ENCODE peak calls at places on chromosomes 13 and 19, in four cellular contexts. R is bronchial epithelial cell, B is A549, Y is HCT116. M is an unnamed sample.

GRCh38 chr13:48600374-48601364 is 53.1 kb upstream of the CYSLTR2 start:
- DNase-seq in R (no peak), B (no peak), Y (no peak), M (no peak)

GRCh38 chr19:53771133-53771532 is 53.0 kb downstream of the NLRP12 start:
- DNase-seq in R (peak), B (no peak), Y (no peak), M (no peak)

GRCh38 chr19:17398902-17399527 is 5.0 kb upstream of the CCDC194 start:
- DNase-seq in R (no peak), B (no peak), Y (no peak), M (no peak)

GRCh38 chr13:101955764-101956163 is 446.1 kb downstream of the FGF14 start:
- DNase-seq in R (no peak), B (no peak), Y (no peak), M (no peak)

GRCh38 chr19:15285896-15286591 is 46.3 kb downstream of the BRD4 start:
- DNase-seq in R (no peak), B (no peak), Y (no peak), M (no peak)

GRCh38 chr13:48559638-48560320 is 26.9 kb upstream of the RCBTB2 start:
- DNase-seq in R (peak), B (no peak), Y (no peak), M (no peak)

GRCh38 chr19:33734913-33735312 is 61.8 kb upstream of the KCTD15 start:
- DNase-seq in R (no peak), B (no peak), Y (no peak), M (peak)

GRCh38 chr13:112894673-112895481 is 74.1 kb upstream of the MCF2L start:
- DNase-seq in R (no peak), B (no peak), Y (no peak), M (no peak)

GRCh38 chr19:33677745-33678426 is 56.1 kb downstream of the CHST8 start:
- DNase-seq in R (no peak), B (no peak), Y (no peak), M (no peak)

GRCh38 chr19:40601061-40601973 is at the start of gene LTBP4:
- DNase-seq in R (no peak), B (no peak), Y (no peak), M (no peak)
- TF ChIP-seq CTCF in R (peak), B (no peak), Y (no peak), M (no peak)

GRCh38 chr13:20993211-20993610 is 68.2 kb downstream of the LATS2 start:
- DNase-seq in R (no peak), B (no peak), Y (no peak), M (no peak)

GRCh38 chr13:20993661-20994440 is 67.5 kb downstream of the LATS2 start:
- DNase-seq in R (peak), B (no peak), Y (no peak), M (no peak)

GRCh38 chr13:20991741-20992520 is 69.5 kb downstream of the LATS2 start:
- DNase-seq in R (no peak), B (no peak), Y (no peak), M (no peak)

GRCh38 chr13:20995245-20995829 is 66.0 kb downstream of the LATS2 start:
- DNase-seq in R (peak), B (no peak), Y (no peak), M (no peak)

GRCh38 chr13:20994441-20994821 is 67.0 kb downstream of the LATS2 start:
- DNase-seq in R (no peak), B (no peak), Y (no peak), M (no peak)
- TF ChIP-seq CTCF in R (no peak), B (no peak), Y (no peak), M (no peak)

GRCh38 chr19:40141546-40141945 is 49.7 kb upstream of the MAP3K10 start:
- DNase-seq in R (no peak), B (no peak), Y (no peak), M (no peak)

GRCh38 chr19:40139533-40140287 is 49.0 kb upstream of the ZNF780A start:
- DNase-seq in R (peak), B (peak), Y (peak), M (no peak)

GRCh38 chr19:40133491-40133890 is 42.7 kb upstream of the ZNF780A start:
- DNase-seq in R (no peak), B (no peak), Y (no peak), M (no peak)

GRCh38 chr19:40134866-40135265 is 44.1 kb upstream of the ZNF780A start:
- DNase-seq in R (no peak), B (no peak), Y (no peak), M (no peak)

DNA sequence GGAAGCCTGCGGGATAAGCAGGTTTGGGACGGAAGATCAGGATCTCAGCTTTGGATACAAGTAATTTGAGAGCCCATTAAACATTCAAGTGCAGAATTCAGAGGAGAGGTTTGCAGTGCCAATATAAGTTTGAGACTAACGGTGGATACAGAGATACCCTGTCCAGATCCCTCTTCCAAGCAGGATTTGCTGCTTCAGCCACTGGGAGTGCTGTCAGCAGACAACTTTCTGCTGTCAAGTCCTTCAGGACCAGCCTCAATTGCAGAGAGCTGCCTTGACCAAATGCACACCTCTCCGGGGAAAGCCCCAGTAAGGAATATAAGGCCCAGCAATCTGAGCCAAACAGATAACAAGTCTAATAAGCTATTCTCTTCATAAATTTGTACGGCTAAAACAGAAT is 46.1 kb upstream of the ZNF780A start:
- DNase-seq in R (no peak), B (no peak), Y (no peak), M (no peak)
- TF ChIP-seq CTCF in R (no peak), B (peak), Y (no peak), M (no peak)

GRCh38 chr19:8609210-8610040 is 1.1 kb downstream of the ADAMTS10 start:
- DNase-seq in R (no peak), B (peak), Y (peak), M (no peak)
- TF ChIP-seq CTCF in R (no peak), B (no peak), Y (peak), M (no peak)

GRCh38 chr19:6412111-6412999 is 12.3 kb downstream of the KHSRP start:
- DNase-seq in R (peak), B (peak), Y (peak), M (no peak)
- TF ChIP-seq CTCF in R (peak), B (peak), Y (peak), M (no peak)

GRCh38 chr13:45718063-45718462 is 15.9 kb downstream of the CBY2 start:
- DNase-seq in R (peak), B (peak), Y (peak), M (no peak)
- TF ChIP-seq CTCF in R (peak), B (peak), Y (peak), M (no peak)

DNA sequence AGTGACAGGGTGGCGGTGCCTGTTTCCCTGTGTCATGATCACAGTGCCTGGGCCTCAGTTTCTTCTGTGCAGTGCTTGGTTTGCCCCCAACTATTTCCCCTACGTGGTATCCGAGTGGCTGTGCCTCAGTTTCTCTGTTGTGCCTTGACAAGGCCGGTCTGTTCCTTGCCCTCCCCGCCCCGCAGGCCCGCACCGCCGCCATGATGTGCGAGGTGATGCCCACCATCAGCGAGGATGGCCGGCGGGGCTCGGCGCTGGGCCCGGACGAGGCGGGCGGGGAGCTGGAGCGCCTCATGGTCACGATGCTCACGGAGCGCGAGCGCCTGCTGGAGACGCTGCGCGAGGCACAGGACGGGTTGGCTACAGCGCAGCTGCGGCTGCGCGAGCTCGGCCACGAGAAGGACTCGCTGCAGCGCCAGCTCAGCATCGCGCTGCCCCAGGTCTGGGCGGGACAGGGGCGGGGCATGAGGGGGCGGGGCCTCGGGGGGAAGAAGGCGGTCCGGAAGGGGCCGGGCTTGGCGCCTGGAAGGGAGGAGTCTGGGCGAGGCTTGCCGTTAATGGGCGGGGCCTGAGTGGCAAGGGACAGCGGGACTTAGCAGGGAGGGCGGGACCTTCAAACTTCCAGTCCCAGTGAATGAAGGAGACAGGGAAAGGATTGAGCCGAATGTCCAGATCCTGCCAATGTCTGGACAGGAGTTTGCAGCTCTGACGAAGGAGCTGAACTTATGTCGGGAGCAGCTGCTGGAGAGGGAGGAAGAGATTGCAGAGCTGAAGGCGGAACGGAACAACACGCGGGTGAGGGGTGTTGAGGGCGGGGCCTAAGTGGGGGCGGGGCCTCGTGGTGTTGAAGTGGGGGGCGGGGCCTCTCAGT is 8.6 kb downstream of the PPFIA3 start:
- DNase-seq in R (peak), B (peak), Y (peak), M (peak)
- TF ChIP-seq CTCF in R (peak), B (peak), Y (no peak), M (peak)